ENCODE peak calls at places on chromosomes 1 and 21, in five cellular contexts. One of them, this sample, is unnamed.

GRCh38 chr1:65425697-65426096 is 5.2 kb downstream of the LEPR start:
- DNase-seq in adrenal gland: no peak
- DNase-seq in endothelial cell of umbilical vein: peak
- DNase-seq in psoas muscle: no peak
- DNase-seq in IMR-90: peak
- DNase-seq in this sample: peak

GRCh38 chr1:108084866-108085477 is 115.2 kb downstream of the SLC25A24 start:
- DNase-seq in psoas muscle: no peak
- DNase-seq in endothelial cell of umbilical vein: no peak
- DNase-seq in IMR-90: no peak
- DNase-seq in adrenal gland: no peak
- DNase-seq in this sample: no peak

GRCh38 chr1:193283026-193283425 is 96.6 kb upstream of the B3GALT2 start:
- DNase-seq in adrenal gland: no peak
- DNase-seq in endothelial cell of umbilical vein: no peak
- DNase-seq in IMR-90: peak
- DNase-seq in psoas muscle: no peak
- DNase-seq in this sample: no peak

GRCh38 chr1:163104405-163105099 is 35.4 kb downstream of the RGS4 start:
- DNase-seq in IMR-90: no peak
- DNase-seq in adrenal gland: no peak
- DNase-seq in psoas muscle: no peak
- DNase-seq in endothelial cell of umbilical vein: no peak
- DNase-seq in this sample: no peak

GRCh38 chr1:5404412-5405203 is 587.6 kb downstream of the NPHP4 start:
- DNase-seq in psoas muscle: no peak
- DNase-seq in endothelial cell of umbilical vein: no peak
- DNase-seq in IMR-90: no peak
- DNase-seq in adrenal gland: no peak
- DNase-seq in this sample: no peak

GRCh38 chr1:209595032-209595431 is 11.5 kb downstream of the CAMK1G start:
- DNase-seq in adrenal gland: no peak
- DNase-seq in endothelial cell of umbilical vein: no peak
- DNase-seq in psoas muscle: no peak
- DNase-seq in IMR-90: no peak
- DNase-seq in this sample: no peak

GRCh38 chr1:30942326-30942978 is 33.9 kb upstream of the SDC3 start:
- DNase-seq in adrenal gland: no peak
- DNase-seq in endothelial cell of umbilical vein: peak
- DNase-seq in IMR-90: no peak
- DNase-seq in psoas muscle: no peak
- DNase-seq in this sample: no peak

GRCh38 chr1:156195853-156196252 is 1.9 kb downstream of the SLC25A44 start:
- DNase-seq in adrenal gland: no peak
- DNase-seq in psoas muscle: no peak
- DNase-seq in IMR-90: no peak
- DNase-seq in endothelial cell of umbilical vein: no peak
- DNase-seq in this sample: no peak

GRCh38 chr1:91404151-91405012 is at the start of gene HFM1:
- DNase-seq in psoas muscle: peak
- DNase-seq in IMR-90: peak
- DNase-seq in adrenal gland: peak
- DNase-seq in endothelial cell of umbilical vein: peak
- DNase-seq in this sample: no peak

GRCh38 chr21:28723666-28724065 is 269.0 kb downstream of the LTN1 start:
- DNase-seq in adrenal gland: no peak
- DNase-seq in psoas muscle: no peak
- DNase-seq in endothelial cell of umbilical vein: no peak
- DNase-seq in IMR-90: no peak
- DNase-seq in this sample: no peak

DNA sequence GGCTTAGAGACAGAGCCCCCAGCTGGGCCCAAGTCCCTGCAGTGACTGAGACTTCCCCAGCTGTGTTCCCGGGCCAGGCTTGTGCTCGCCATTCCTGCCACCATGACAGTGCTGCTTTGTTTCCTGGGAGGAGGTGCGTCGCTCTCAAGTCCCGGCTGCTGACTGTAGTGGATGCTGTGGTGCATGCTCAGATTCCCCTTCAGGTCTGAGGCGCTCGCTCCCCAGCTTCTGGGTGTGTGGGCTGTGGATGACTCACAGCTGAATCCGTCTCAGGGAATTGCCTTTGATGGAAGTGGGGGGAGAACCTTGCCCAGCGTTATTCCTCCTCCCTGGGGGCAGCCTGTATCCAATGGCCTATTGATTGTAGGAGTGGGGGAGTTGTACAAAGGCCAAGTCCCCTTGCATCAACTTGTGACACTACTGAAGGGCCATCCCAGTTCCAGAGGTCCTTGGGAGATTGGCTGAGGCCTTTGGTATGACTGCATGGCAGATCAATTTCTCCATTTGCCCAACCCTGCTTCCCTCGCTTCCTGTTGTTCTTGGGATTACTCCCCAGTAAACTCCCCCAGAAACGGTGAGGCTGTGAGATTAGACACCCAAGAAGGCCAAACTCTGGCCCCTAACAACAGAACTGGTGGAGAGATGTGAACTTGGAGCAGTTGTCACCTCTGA is 17.8 kb upstream of the POU3F1 start:
- DNase-seq in endothelial cell of umbilical vein: no peak
- DNase-seq in psoas muscle: no peak
- DNase-seq in adrenal gland: no peak
- DNase-seq in IMR-90: peak
- DNase-seq in this sample: no peak
- H3K4me3 ChIP-seq in endothelial cell of umbilical vein: no peak
- H3K4me3 ChIP-seq in psoas muscle: no peak
- H3K4me3 ChIP-seq in adrenal gland: no peak
- H3K4me3 ChIP-seq in IMR-90: no peak
- H3K4me3 ChIP-seq in this sample: no peak

GRCh38 chr1:82091729-82092128 is 291.0 kb downstream of the ADGRL2 start:
- DNase-seq in psoas muscle: no peak
- DNase-seq in endothelial cell of umbilical vein: no peak
- DNase-seq in adrenal gland: no peak
- DNase-seq in IMR-90: no peak
- DNase-seq in this sample: no peak
- TF ChIP-seq CTCF in psoas muscle: no peak
- TF ChIP-seq CTCF in endothelial cell of umbilical vein: no peak
- TF ChIP-seq CTCF in adrenal gland: no peak
- TF ChIP-seq CTCF in IMR-90: no peak
- TF ChIP-seq CTCF in this sample: peak

GRCh38 chr1:56570924-56571372 is 8.4 kb downstream of the PLPP3 start:
- DNase-seq in IMR-90: no peak
- DNase-seq in adrenal gland: no peak
- DNase-seq in endothelial cell of umbilical vein: no peak
- DNase-seq in psoas muscle: no peak
- DNase-seq in this sample: no peak

GRCh38 chr1:56574794-56575193 is 4.6 kb downstream of the PLPP3 start:
- DNase-seq in psoas muscle: no peak
- DNase-seq in IMR-90: no peak
- DNase-seq in adrenal gland: no peak
- DNase-seq in endothelial cell of umbilical vein: peak
- DNase-seq in this sample: no peak

GRCh38 chr1:56569661-56570060 is 9.7 kb downstream of the PLPP3 start:
- DNase-seq in endothelial cell of umbilical vein: no peak
- DNase-seq in adrenal gland: no peak
- DNase-seq in psoas muscle: no peak
- DNase-seq in IMR-90: no peak
- DNase-seq in this sample: no peak

GRCh38 chr1:56573311-56573710 is 6.1 kb downstream of the PLPP3 start:
- DNase-seq in adrenal gland: peak
- DNase-seq in IMR-90: no peak
- DNase-seq in psoas muscle: no peak
- DNase-seq in endothelial cell of umbilical vein: peak
- DNase-seq in this sample: no peak

DNA sequence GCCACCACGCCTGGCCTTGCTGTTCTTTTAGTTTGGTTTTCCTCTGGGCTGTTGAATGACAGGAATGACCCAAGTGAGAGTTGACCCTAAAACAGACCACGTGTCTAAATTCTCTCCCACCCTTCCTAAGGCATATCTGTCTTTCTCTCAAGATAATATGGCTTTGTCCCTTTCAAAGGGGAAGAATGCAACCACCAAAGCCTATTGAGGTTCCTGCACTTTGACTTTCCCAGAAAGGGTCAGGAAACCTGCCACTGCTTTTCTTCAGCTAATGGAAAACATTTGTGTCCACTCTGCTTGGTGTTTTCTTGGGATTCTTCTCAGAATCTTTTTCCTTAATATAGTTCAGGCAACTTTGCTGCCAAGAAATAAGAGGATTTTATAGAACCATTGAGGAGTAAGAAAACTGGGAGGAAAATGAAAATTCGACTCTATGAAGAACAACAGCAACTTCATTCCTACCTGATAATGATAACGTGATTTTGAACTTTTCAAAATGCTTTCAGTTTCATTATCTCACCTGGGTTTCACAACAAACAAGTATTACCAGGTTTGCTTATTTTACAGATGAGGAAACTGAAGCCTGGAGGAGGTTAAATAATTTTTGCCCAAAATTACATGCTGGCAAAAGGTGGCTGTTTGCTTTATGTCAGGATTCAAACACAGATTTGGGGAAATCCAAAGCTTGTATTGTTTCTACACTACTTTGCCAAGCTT is 6.9 kb downstream of the PLPP3 start:
- DNase-seq in IMR-90: no peak
- DNase-seq in adrenal gland: no peak
- DNase-seq in psoas muscle: no peak
- DNase-seq in endothelial cell of umbilical vein: no peak
- DNase-seq in this sample: no peak
- H3K4me3 ChIP-seq in IMR-90: no peak
- H3K4me3 ChIP-seq in adrenal gland: no peak
- H3K4me3 ChIP-seq in psoas muscle: peak
- H3K4me3 ChIP-seq in endothelial cell of umbilical vein: peak
- H3K4me3 ChIP-seq in this sample: peak

DNA sequence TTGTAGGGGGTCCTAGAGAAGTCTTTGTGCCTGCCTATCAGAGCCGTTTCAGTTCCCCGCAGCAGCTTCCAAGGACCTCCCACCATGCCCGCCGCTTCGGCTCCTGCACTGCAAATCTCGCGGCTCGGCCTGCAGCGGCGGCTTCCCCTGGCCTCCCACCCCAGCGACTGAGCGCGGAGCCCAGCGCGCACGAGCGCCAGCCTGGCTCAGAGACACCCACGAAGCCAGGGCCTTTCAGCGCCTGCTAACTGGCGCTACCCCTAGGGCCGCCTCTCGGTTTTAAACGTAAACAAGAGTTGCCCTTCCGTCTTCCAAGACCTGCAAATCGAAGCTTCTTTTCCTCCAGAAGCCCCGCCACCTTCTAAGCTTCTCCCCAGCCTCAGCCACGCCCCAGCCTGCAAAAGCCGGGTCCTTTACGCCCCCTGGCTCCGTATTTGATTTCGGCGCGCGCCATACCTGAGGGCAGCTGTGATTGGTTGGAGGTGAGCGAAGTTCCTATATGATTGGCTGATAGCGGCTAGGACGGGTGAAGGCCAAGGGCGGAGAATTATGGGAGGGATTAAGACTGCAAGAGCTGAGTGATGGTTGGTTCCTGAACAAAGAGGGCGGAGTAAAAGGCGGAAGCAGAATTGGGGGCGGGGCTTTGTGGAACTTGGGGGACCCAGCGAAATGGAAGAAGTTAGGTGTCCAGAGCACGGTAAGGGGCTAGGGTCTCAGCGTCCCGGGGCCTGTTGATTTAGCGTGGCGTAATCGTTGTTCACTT is at the start of gene TTF2:
- DNase-seq in psoas muscle: peak
- DNase-seq in adrenal gland: peak
- DNase-seq in endothelial cell of umbilical vein: peak
- DNase-seq in IMR-90: peak
- DNase-seq in this sample: peak
- TF ChIP-seq CTCF in psoas muscle: no peak
- TF ChIP-seq CTCF in adrenal gland: peak
- TF ChIP-seq CTCF in endothelial cell of umbilical vein: no peak
- TF ChIP-seq CTCF in IMR-90: no peak
- TF ChIP-seq CTCF in this sample: peak

DNA sequence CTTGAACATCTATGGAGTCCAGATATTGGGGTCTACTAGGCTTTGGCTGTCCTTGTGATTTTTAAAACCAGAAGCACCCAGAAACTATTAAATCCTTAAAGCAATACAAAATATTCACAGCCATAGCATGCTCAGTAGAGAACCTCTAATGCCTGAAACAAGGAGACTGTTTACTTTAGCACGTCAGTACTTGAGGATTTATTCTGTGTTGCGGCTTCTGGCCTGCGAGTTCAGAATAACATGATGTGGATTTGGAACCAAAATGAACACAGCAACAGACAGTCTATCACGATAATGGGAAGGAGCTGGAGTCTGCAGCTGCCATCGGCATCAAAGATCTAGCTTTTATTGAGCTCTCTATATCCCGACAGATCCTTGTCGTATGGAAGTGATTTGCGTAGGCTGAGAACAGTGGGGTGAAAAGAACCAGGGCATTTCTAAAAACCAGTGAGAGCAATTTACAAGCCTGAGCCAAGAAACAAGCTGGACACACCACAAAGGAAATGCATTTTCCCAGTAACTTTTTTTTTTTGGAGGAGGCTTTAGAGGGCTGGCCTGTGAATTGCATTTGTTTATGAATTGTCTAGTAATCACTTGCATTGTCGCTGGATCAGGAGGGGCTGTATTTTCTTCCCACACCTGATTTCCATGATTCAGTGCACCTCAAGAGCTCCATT is 294.2 kb downstream of the KIF26B start:
- DNase-seq in IMR-90: peak
- DNase-seq in adrenal gland: no peak
- DNase-seq in endothelial cell of umbilical vein: no peak
- DNase-seq in psoas muscle: no peak
- DNase-seq in this sample: no peak
- H3K4me3 ChIP-seq in IMR-90: peak
- H3K4me3 ChIP-seq in adrenal gland: no peak
- H3K4me3 ChIP-seq in endothelial cell of umbilical vein: no peak
- H3K4me3 ChIP-seq in psoas muscle: no peak
- H3K4me3 ChIP-seq in this sample: no peak

GRCh38 chr1:2101531-2101930 is 51.3 kb downstream of the PRKCZ start:
- DNase-seq in adrenal gland: no peak
- DNase-seq in psoas muscle: no peak
- DNase-seq in IMR-90: no peak
- DNase-seq in endothelial cell of umbilical vein: no peak
- DNase-seq in this sample: no peak
- TF ChIP-seq CTCF in adrenal gland: no peak
- TF ChIP-seq CTCF in psoas muscle: no peak
- TF ChIP-seq CTCF in IMR-90: no peak
- TF ChIP-seq CTCF in endothelial cell of umbilical vein: no peak
- TF ChIP-seq CTCF in this sample: no peak

GRCh38 chr1:2528611-2528965 is 1.5 kb downstream of the HES5 start:
- DNase-seq in endothelial cell of umbilical vein: no peak
- DNase-seq in adrenal gland: no peak
- DNase-seq in psoas muscle: no peak
- DNase-seq in IMR-90: no peak
- DNase-seq in this sample: no peak

GRCh38 chr1:2529776-2530500 is at the start of gene HES5:
- DNase-seq in adrenal gland: no peak
- DNase-seq in IMR-90: no peak
- DNase-seq in psoas muscle: no peak
- DNase-seq in endothelial cell of umbilical vein: no peak
- DNase-seq in this sample: no peak

GRCh38 chr1:2528966-2529750 is 905 bp downstream of the HES5 start:
- DNase-seq in IMR-90: no peak
- DNase-seq in adrenal gland: peak
- DNase-seq in endothelial cell of umbilical vein: no peak
- DNase-seq in psoas muscle: peak
- DNase-seq in this sample: no peak

GRCh38 chr1:2532485-2533160 is 2.6 kb upstream of the HES5 start:
- DNase-seq in endothelial cell of umbilical vein: no peak
- DNase-seq in adrenal gland: no peak
- DNase-seq in IMR-90: no peak
- DNase-seq in psoas muscle: no peak
- DNase-seq in this sample: no peak

GRCh38 chr1:2530501-2531361 is 668 bp upstream of the HES5 start:
- DNase-seq in psoas muscle: no peak
- DNase-seq in adrenal gland: no peak
- DNase-seq in IMR-90: no peak
- DNase-seq in endothelial cell of umbilical vein: no peak
- DNase-seq in this sample: no peak
- H3K4me3 ChIP-seq in psoas muscle: peak
- H3K4me3 ChIP-seq in adrenal gland: no peak
- H3K4me3 ChIP-seq in IMR-90: no peak
- H3K4me3 ChIP-seq in endothelial cell of umbilical vein: no peak
- H3K4me3 ChIP-seq in this sample: no peak